ENCODE peak calls at places on chromosomes 3 and 15, in five cellular contexts. X is GM12878, K is HCT116, Z is K562, W is H1. Q is an unnamed sample. For H4K20me1, the result is how much of the 10 kb centered on the place peaks cover.

GRCh38 chr3:124639406-124640237 is 90.6 kb upstream of the UMPS start:
- DNase-seq in Z (no peak), K (no peak), W (no peak), X (peak), Q (no peak)

GRCh38 chr3:15404767-15405166 is 22.6 kb downstream of the METTL6 start:
- DNase-seq in K (no peak), X (no peak), Z (no peak), W (no peak), Q (no peak)

GRCh38 chr3:72042397-72043211 is 257.7 kb upstream of the PROK2 start:
- DNase-seq in K (no peak), X (no peak), Z (no peak), W (no peak), Q (no peak)

GRCh38 chr3:108380128-108380795 is 83.9 kb downstream of the HHLA2 start:
- DNase-seq in Z (no peak), K (no peak), W (no peak), X (no peak), Q (no peak)

GRCh38 chr15:37019479-37020433 is 80.6 kb downstream of the MEIS2 start:
- DNase-seq in K (no peak), Z (peak), W (no peak), X (no peak), Q (peak)

GRCh38 chr15:22888120-22888859 is 49.8 kb downstream of the NIPA2 start:
- DNase-seq in Z (peak), W (no peak), X (no peak), K (no peak), Q (no peak)

GRCh38 chr3:171354049-171354705 is 106.0 kb downstream of the TNIK start:
- DNase-seq in K (peak), Z (no peak), W (no peak), X (no peak), Q (no peak)

GRCh38 chr15:82178061-82178460 is 84.5 kb downstream of the EFL1 start:
- DNase-seq in W (no peak), Z (no peak), X (no peak), K (no peak), Q (no peak)

GRCh38 chr3:71926690-71927089 is 141.7 kb upstream of the PROK2 start:
- DNase-seq in X (no peak), K (no peak), Z (no peak), W (peak), Q (no peak)

GRCh38 chr3:146969356-146969755 is 364.2 kb upstream of the PLSCR5 start:
- DNase-seq in X (no peak), W (no peak), K (no peak), Z (no peak), Q (no peak)

GRCh38 chr3:124053871-124054270 is 61.9 kb upstream of the ROPN1 start:
- DNase-seq in X (no peak), W (no peak), Z (no peak), K (no peak), Q (no peak)

GRCh38 chr3:150106752-150107428 is 136.2 kb upstream of the PFN2 start:
- DNase-seq in X (no peak), Z (no peak), W (no peak), K (no peak), Q (no peak)

GRCh38 chr15:61467823-61468222 is 238.7 kb upstream of the RORA start:
- DNase-seq in X (no peak), W (no peak), K (no peak), Z (no peak), Q (no peak)

GRCh38 chr15:83207622-83208356 is at the start of gene HDGFL3:
- DNase-seq in K (no peak), W (peak), Z (peak), X (no peak), Q (no peak)

GRCh38 chr3:171190668-171191067 is 164.1 kb upstream of the SLC2A2 start:
- DNase-seq in W (no peak), X (no peak), Z (no peak), K (no peak), Q (no peak)

GRCh38 chr15:98517051-98517450 is 131.3 kb upstream of the IGF1R start:
- DNase-seq in K (no peak), Z (no peak), X (no peak), W (no peak), Q (no peak)

GRCh38 chr15:39426552-39427532 is 154.0 kb upstream of the THBS1 start:
- DNase-seq in W (no peak), Z (peak), X (peak), K (no peak), Q (no peak)

GRCh38 chr15:52006702-52007340 is 12.2 kb upstream of the MAPK6 start:
- DNase-seq in K (no peak), X (peak), Z (peak), W (no peak), Q (no peak)

GRCh38 chr15:59424626-59425025 is 13.4 kb upstream of the FAM81A start:
- DNase-seq in W (no peak), X (no peak), Z (no peak), K (no peak), Q (no peak)

GRCh38 chr15:40088929-40089755 is 19.5 kb downstream of the BMF start:
- DNase-seq in Z (peak), X (no peak), K (no peak), W (no peak), Q (no peak)

GRCh38 chr3:5634411-5634810 is 446.9 kb downstream of the EDEM1 start:
- DNase-seq in W (no peak), Z (no peak), X (no peak), K (no peak), Q (no peak)

GRCh38 chr15:34796847-34797246 is 1.5 kb upstream of the ACTC1 start:
- DNase-seq in Z (no peak), W (no peak), X (no peak), K (no peak), Q (no peak)

GRCh38 chr15:21261396-21261964 is 178.8 kb downstream of the POTEB3 start:
- DNase-seq in K (no peak), Z (no peak), X (no peak), W (no peak), Q (no peak)

GRCh38 chr3:45506751-45507391 is 87.7 kb upstream of the LIMD1 start:
- DNase-seq in K (no peak), Z (no peak), X (no peak), W (no peak), Q (peak)

GRCh38 chr3:37853691-37854413 is 7.8 kb upstream of the CTDSPL start:
- DNase-seq in W (no peak), Z (no peak), X (no peak), K (no peak), Q (no peak)

GRCh38 chr3:78911394-78911793 is 856.4 kb downstream of the ROBO1 start:
- DNase-seq in Z (no peak), K (no peak), X (no peak), W (no peak), Q (no peak)

GRCh38 chr15:28942046-28942445 is 56.3 kb downstream of the APBA2 start:
- DNase-seq in Z (no peak), X (no peak), K (no peak), W (no peak), Q (no peak)

GRCh38 chr3:37591130-37591865 is 270.4 kb upstream of the CTDSPL start:
- DNase-seq in X (no peak), W (no peak), Z (no peak), K (no peak), Q (no peak)

GRCh38 chr3:140007081-140007480 is 72.1 kb downstream of the CLSTN2 start:
- DNase-seq in K (no peak), Z (no peak), X (no peak), W (peak), Q (no peak)

GRCh38 chr15:57114070-57114469 is 195.6 kb downstream of the TCF12 start:
- DNase-seq in Z (no peak), X (no peak), W (no peak), K (no peak), Q (no peak)

GRCh38 chr3:134477938-134478337 is 7.8 kb downstream of the ANAPC13 start:
- DNase-seq in Z (no peak), X (no peak), W (no peak), K (no peak), Q (no peak)

GRCh38 chr15:92960996-92961681 is 61.0 kb downstream of the CHD2 start:
- DNase-seq in K (no peak), W (no peak), X (no peak), Z (no peak), Q (no peak)

GRCh38 chr15:74193305-74193718 is 9.3 kb downstream of the STRA6 start:
- DNase-seq in W (no peak), Z (no peak), X (peak), K (peak), Q (no peak)

GRCh38 chr3:106251160-106251892 is 382.5 kb upstream of the CBLB start:
- DNase-seq in K (no peak), Z (peak), X (no peak), W (no peak), Q (no peak)

GRCh38 chr3:77380141-77380540 is 340.2 kb downstream of the ROBO2 start:
- DNase-seq in Z (no peak), X (no peak), K (no peak), W (no peak), Q (no peak)
- TF ChIP-seq SP1 in Z (no peak), X (no peak), K (no peak), W (no peak), Q (no peak)

GRCh38 chr3:196804775-196805174 is 62.9 kb upstream of the SENP5 start:
- DNase-seq in W (no peak), Z (no peak), X (no peak), K (no peak), Q (no peak)

GRCh38 chr3:196800742-196801141 is 61.1 kb downstream of the PAK2 start:
- DNase-seq in X (no peak), W (no peak), K (no peak), Z (no peak), Q (no peak)

DNA sequence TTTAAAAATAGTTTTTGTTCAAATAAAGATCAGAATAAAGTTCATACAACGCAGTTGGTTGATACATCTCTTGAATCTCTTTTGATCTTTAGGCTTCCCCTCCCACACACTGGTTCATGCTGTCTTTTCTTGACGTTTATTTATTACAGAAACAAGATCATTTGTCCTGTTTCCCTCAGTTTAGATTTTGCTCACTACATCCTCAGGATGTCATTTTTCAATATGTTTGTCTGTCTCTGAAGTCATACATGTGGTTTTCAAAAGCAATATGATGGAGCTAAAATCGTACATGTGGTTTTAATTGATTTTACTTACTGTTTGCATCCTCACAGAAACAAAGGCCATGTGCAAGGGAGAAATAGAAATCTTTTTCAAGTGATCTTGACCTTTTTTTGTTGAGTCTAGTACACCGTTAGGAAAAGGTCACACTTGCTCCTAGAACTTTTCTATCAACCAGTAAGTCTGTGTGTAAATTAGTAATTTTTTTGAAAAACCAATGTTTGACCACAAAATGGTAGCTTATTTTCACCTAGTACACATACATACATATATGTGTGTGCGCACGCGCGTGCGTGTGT is 63.7 kb upstream of the SENP5 start:
- DNase-seq in K (no peak), W (no peak), X (no peak), Z (no peak), Q (no peak)
- H4K20me1 ChIP-seq in K (under half), W (under half), X (under half), Z (under half), Q (under half)

GRCh38 chr3:126730376-126730775 is 26.3 kb downstream of the CHCHD6 start:
- DNase-seq in K (no peak), W (no peak), X (no peak), Z (no peak), Q (no peak)
- TF ChIP-seq MAX in K (no peak), W (no peak), X (no peak), Z (no peak), Q (no peak)

GRCh38 chr3:46736006-46736872 is 18.6 kb upstream of the PRSS50 start:
- DNase-seq in K (no peak), X (no peak), Z (no peak), W (peak), Q (no peak)

GRCh38 chr3:46734773-46735172 is 17.1 kb upstream of the PRSS50 start:
- DNase-seq in K (no peak), X (no peak), W (peak), Z (no peak), Q (no peak)

GRCh38 chr3:46731795-46732194 is 14.1 kb upstream of the PRSS50 start:
- DNase-seq in Z (no peak), K (no peak), W (no peak), X (peak), Q (no peak)

GRCh38 chr3:46733026-46733800 is 15.5 kb upstream of the PRSS50 start:
- DNase-seq in X (no peak), W (no peak), Z (peak), K (no peak), Q (no peak)

DNA sequence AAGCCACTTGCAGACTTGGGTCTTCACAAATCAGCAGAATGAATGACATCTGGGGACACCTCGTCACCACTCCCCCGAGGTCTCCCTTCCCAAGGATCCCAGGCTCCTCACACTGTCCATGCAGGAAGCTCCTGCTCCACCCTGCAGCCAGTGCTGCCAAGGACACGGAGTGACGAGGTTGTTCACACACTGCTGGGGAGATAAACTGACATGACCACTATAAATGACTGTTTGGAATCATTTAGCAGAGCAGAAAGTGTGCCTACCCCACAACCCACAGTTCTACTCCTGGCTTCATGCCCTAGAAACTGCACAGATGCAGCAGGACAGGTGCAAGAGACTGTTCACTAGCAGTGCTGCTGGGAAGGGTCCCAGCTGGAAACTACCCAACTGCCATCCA is 19.7 kb upstream of the PRSS50 start:
- DNase-seq in W (no peak), Z (no peak), X (no peak), K (no peak), Q (no peak)
- TF ChIP-seq SP1 in W (no peak), Z (no peak), X (no peak), K (no peak), Q (no peak)

GRCh38 chr3:12985148-12985547 is 88.1 kb downstream of the IQSEC1 start:
- DNase-seq in Z (no peak), W (no peak), X (no peak), K (no peak), Q (no peak)
- H4K20me1 ChIP-seq in Z (under half), W (under half), X (under half), K (under half), Q (under half)

DNA sequence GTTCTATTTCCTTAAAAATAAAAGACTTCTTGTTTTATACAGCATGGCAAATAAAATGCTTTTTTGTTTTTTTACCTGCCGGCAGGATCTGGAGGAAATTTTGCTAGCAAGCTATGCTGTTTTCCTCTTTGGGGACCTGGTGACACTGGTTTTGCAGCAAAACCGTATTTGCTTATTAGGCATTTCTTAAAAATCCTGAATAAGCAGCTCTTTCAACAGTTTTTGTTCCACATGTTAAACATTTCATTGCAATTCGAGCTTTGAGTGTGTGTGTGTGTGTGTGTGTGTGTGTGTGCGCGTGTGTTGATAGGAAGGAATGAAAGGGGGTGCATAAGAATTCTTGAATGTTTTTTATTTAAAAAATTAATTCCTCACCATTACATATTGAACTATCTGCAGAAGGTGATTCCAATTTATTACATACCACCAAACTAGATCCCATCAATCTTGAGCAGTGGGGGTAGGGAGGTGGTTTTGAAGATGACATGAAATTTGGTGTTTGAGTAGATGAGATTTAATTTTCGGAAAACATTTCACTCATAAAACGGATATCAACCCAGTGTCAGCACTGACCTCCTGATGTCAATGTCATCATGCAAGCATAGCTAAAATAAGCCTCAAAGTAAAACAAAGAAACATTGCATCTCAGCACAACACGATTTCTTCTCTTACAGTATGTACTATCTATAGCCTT is 17.2 kb downstream of the ZBTB38 start:
- DNase-seq in X (no peak), Z (no peak), K (no peak), W (no peak), Q (no peak)
- TF ChIP-seq MAX in X (no peak), Z (no peak), K (no peak), W (no peak), Q (no peak)

DNA sequence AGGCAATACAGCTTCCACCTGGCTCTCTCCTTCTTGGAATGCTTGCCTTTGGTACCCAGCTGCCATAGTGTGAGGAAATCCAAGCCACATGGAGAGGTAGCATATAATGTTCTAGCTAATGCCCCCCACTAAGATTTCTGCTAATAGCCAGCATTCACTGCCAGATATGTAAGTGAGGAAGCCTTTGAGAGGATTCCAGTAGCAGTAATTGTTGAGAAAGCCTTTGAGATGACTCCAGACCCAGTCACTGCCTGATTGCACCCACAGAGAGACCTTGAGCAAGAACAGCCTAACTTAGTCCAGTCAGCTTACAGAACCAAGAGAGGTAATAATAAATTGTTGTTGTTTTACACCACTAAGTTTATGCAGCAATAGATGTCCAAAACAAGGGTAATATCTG is 63.1 kb downstream of the STRIT1 start:
- DNase-seq in X (no peak), Z (no peak), K (no peak), W (no peak), Q (no peak)
- TF ChIP-seq SP1 in X (no peak), Z (no peak), K (no peak), W (no peak), Q (no peak)

GRCh38 chr3:129103296-129103695 is 18.3 kb downstream of the RAB43 start:
- DNase-seq in Z (no peak), X (no peak), W (no peak), K (no peak), Q (no peak)
- H4K20me1 ChIP-seq in Z (under half), X (under half), W (under half), K (under half), Q (under half)

Q was measured in HepG2.